ENCODE peak calls at places on chromosomes 11 and 22, in seven cellular contexts. S is PC-3, L is psoas muscle, O is GM13977, I is AG09309, X is epithelial cell of esophagus, E is heart right ventricle. C is an unnamed sample.

GRCh38 chr11:62340269-62340901 is 3.1 kb downstream of the ASRGL1 start:
- DNase-seq in I (peak), X (peak), L (peak), O (peak), S (peak), E (peak), C (peak)

GRCh38 chr11:119397740-119398139 is 16.2 kb upstream of the USP2 start:
- DNase-seq in X (no peak), S (no peak), L (no peak), E (no peak), I (no peak), O (no peak), C (no peak)

GRCh38 chr11:110059706-110060430 is 33.3 kb upstream of the ZC3H12C start:
- DNase-seq in O (no peak), X (peak), S (peak), I (peak), L (no peak), E (no peak), C (no peak)

GRCh38 chr11:119101759-119102423 is at the start of gene DPAGT1:
- DNase-seq in E (peak), I (peak), S (peak), L (peak), O (peak), X (peak), C (peak)

GRCh38 chr11:119491753-119492455 is 68.9 kb upstream of the THY1 start:
- DNase-seq in E (no peak), L (no peak), X (peak), O (no peak), I (no peak), S (peak), C (no peak)

GRCh38 chr22:16917144-16918003 is 90.6 kb downstream of the GAB4 start:
- DNase-seq in E (peak), O (peak), L (peak), X (peak), S (peak), I (no peak), C (peak)

GRCh38 chr11:128802358-128802981 is 64.6 kb downstream of the KCNJ1 start:
- DNase-seq in I (no peak), X (peak), O (no peak), L (no peak), E (no peak), S (peak), C (peak)

GRCh38 chr11:68827733-68828132 is 14.0 kb downstream of the CPT1A start:
- DNase-seq in X (no peak), L (no peak), E (no peak), S (no peak), O (no peak), I (no peak), C (no peak)

GRCh38 chr11:78080818-78081495 is 1.3 kb upstream of the NDUFC2 start:
- DNase-seq in X (no peak), S (peak), I (peak), O (no peak), E (peak), L (no peak), C (no peak)

GRCh38 chr11:68683952-68684384 is 376 bp upstream of the GAL start:
- DNase-seq in X (no peak), S (no peak), I (no peak), E (no peak), O (no peak), L (no peak), C (no peak)

GRCh38 chr11:77322506-77322905 is 21.0 kb upstream of the GDPD4 start:
- DNase-seq in S (no peak), X (no peak), I (peak), L (no peak), O (no peak), E (peak), C (no peak)

GRCh38 chr11:31480930-31481329 is 28.5 kb downstream of the IMMP1L start:
- DNase-seq in S (no peak), I (no peak), X (no peak), L (no peak), E (no peak), O (no peak), C (no peak)

GRCh38 chr22:30803679-30804078 is 109.0 kb downstream of the OSBP2 start:
- DNase-seq in L (no peak), X (no peak), O (no peak), I (no peak), S (no peak), E (no peak), C (no peak)

GRCh38 chr11:62338218-62338617 is 970 bp downstream of the ASRGL1 start:
- DNase-seq in S (no peak), L (no peak), E (no peak), X (no peak), O (no peak), I (no peak), C (no peak)

GRCh38 chr22:31179345-31179744 is 19.4 kb downstream of the RNF185 start:
- DNase-seq in S (peak), X (peak), I (no peak), L (no peak), O (no peak), E (no peak), C (peak)

GRCh38 chr11:112784323-112785073 is 176.7 kb upstream of the NCAM1 start:
- DNase-seq in O (no peak), L (peak), S (no peak), E (peak), I (peak), X (no peak), C (peak)

GRCh38 chr22:24952837-24953293 is 349 bp downstream of the KIAA1671 start:
- DNase-seq in I (no peak), L (peak), S (peak), X (peak), E (peak), O (no peak), C (peak)

GRCh38 chr11:75966546-75967287 is 151.7 kb downstream of the UVRAG start:
- DNase-seq in X (peak), E (no peak), L (no peak), O (peak), I (peak), S (peak), C (peak)

GRCh38 chr11:109940816-109941215 is 152.4 kb upstream of the ZC3H12C start:
- DNase-seq in S (peak), I (peak), O (no peak), L (no peak), X (peak), E (no peak), C (peak)

GRCh38 chr11:68431984-68432600 is 28.5 kb upstream of the PPP6R3 start:
- DNase-seq in X (no peak), E (no peak), L (no peak), S (no peak), O (no peak), I (no peak), C (no peak)

GRCh38 chr11:128914216-128915147 is 23.3 kb downstream of the KCNJ5 start:
- DNase-seq in E (no peak), O (no peak), L (no peak), S (no peak), X (peak), I (no peak), C (no peak)

GRCh38 chr11:113387605-113388211 is at the start of gene ANKK1:
- DNase-seq in E (no peak), X (peak), I (no peak), L (no peak), S (no peak), O (no peak), C (peak)

GRCh38 chr11:102622258-102622657 is 2.9 kb downstream of the MMP20 start:
- DNase-seq in S (no peak), X (no peak), I (no peak), L (no peak), O (no peak), E (no peak), C (no peak)

GRCh38 chr11:129694966-129695365 is 120.7 kb upstream of the TMEM45B start:
- DNase-seq in E (no peak), L (no peak), X (peak), O (no peak), I (no peak), S (peak), C (peak)

GRCh38 chr22:29885610-29886009 is 2.6 kb downstream of the MTMR3 start:
- DNase-seq in I (no peak), O (no peak), X (peak), L (no peak), S (no peak), E (no peak), C (no peak)

GRCh38 chr22:25362215-25362882 is 142.9 kb downstream of the CRYBB2 start:
- DNase-seq in L (peak), I (no peak), S (peak), O (peak), X (peak), E (peak), C (peak)

GRCh38 chr11:60265373-60266214 is 14.9 kb upstream of the MS4A4A start:
- DNase-seq in O (peak), I (peak), X (peak), L (no peak), S (peak), E (peak), C (peak)

GRCh38 chr11:117271208-117271607 is 19.9 kb upstream of the BACE1-AS start:
- DNase-seq in X (no peak), O (no peak), I (no peak), S (no peak), E (no peak), L (no peak), C (no peak)

GRCh38 chr11:75339685-75340409 is 11.6 kb downstream of the ARRB1 start:
- DNase-seq in L (no peak), I (no peak), S (no peak), E (no peak), O (no peak), X (no peak), C (no peak)

GRCh38 chr11:34266090-34266912 is 91.5 kb downstream of the ABTB2 start:
- DNase-seq in X (peak), L (peak), O (no peak), I (peak), S (peak), E (peak), C (peak)

GRCh38 chr11:17774232-17775034 is 39.9 kb downstream of the KCNC1 start:
- DNase-seq in X (no peak), E (no peak), S (no peak), I (no peak), O (no peak), L (no peak), C (no peak)

GRCh38 chr11:2273771-2274170 is 3.4 kb upstream of the ASCL2 start:
- DNase-seq in E (peak), X (no peak), L (no peak), S (peak), I (no peak), O (no peak), C (no peak)

GRCh38 chr11:128164090-128164741 is 423.1 kb downstream of the ETS1 start:
- DNase-seq in I (no peak), L (no peak), S (no peak), E (no peak), X (no peak), O (no peak), C (no peak)

GRCh38 chr11:46001427-46002049 is 79.1 kb downstream of the LARGE2 start:
- DNase-seq in X (no peak), S (no peak), O (no peak), L (no peak), I (no peak), E (no peak), C (no peak)

GRCh38 chr11:68584097-68584496 is 100.2 kb upstream of the GAL start:
- DNase-seq in L (peak), I (no peak), E (peak), X (peak), S (peak), O (peak), C (peak)

GRCh38 chr11:5605849-5606248 is 9.4 kb downstream of the TRIM6 start:
- DNase-seq in X (peak), I (peak), L (no peak), S (peak), O (no peak), E (no peak), C (peak)

GRCh38 chr11:68841718-68842426 is at the start of gene CPT1A:
- DNase-seq in I (no peak), X (peak), E (peak), S (peak), L (peak), O (peak), C (peak)

GRCh38 chr11:123510579-123510905 is 80.5 kb downstream of the GRAMD1B start:
- DNase-seq in I (no peak), X (no peak), S (no peak), E (no peak), L (no peak), O (no peak), C (no peak)

GRCh38 chr11:20639688-20640087 is 29.7 kb upstream of the NELL1 start:
- DNase-seq in X (no peak), E (no peak), O (no peak), L (no peak), I (no peak), S (no peak), C (no peak)

GRCh38 chr11:105960252-105961245 is 61.5 kb downstream of the MSANTD4 start:
- DNase-seq in E (no peak), S (no peak), X (no peak), O (no peak), L (no peak), I (no peak), C (no peak)

GRCh38 chr22:43162412-43163150 is 11.2 kb downstream of the TSPO start:
- DNase-seq in X (no peak), I (no peak), S (no peak), E (no peak), L (no peak), O (no peak), C (no peak)

GRCh38 chr22:43157874-43158546 is 6.7 kb downstream of the TSPO start:
- DNase-seq in S (no peak), O (no peak), L (no peak), E (no peak), X (no peak), I (no peak), C (no peak)

GRCh38 chr22:43158778-43159483 is 7.6 kb downstream of the TSPO start:
- DNase-seq in I (no peak), L (no peak), X (no peak), O (no peak), E (no peak), S (no peak), C (no peak)

GRCh38 chr22:43160497-43161126 is 9.3 kb downstream of the TSPO start:
- DNase-seq in L (no peak), S (no peak), I (no peak), O (no peak), X (no peak), E (no peak), C (no peak)

DNA sequence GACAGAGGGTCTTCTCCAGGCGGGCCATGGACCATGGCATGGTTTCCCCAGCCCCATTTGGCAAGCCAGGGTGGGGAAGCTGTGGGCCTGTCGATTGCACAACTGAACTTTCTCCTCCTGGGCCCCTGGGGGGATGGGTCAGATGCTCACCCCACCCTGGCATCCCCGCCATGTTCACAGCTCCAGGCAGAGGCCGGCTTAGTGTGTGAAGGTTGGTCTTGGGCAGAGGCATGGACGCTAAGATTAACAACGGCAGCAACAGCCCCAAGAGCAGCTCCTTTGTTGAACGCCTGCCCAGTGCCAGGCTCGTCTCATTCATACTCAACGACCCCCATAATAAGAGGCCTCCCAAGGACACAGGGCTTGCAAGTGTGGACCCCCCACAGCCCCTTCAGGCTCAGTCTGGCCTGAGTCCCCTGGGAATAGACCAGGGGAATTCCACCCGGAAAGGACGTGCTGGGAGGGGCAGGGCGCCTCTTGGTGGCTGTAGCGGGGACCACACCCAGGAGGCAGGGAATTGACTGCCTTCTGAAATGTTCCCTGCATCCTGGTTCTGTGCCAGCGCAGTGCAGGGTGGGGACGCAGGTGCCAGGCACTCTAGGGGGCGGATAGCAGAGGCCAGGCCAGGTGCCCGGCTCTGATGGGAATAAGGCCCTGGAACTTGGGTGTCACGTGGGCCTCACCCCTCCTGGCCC is 8.3 kb downstream of the TSPO start:
- DNase-seq in O (no peak), I (no peak), E (no peak), L (no peak), X (no peak), S (no peak), C (no peak)
- TF ChIP-seq CTCF in O (peak), I (no peak), E (peak), L (no peak), X (peak), S (peak), C (no peak)

DNA sequence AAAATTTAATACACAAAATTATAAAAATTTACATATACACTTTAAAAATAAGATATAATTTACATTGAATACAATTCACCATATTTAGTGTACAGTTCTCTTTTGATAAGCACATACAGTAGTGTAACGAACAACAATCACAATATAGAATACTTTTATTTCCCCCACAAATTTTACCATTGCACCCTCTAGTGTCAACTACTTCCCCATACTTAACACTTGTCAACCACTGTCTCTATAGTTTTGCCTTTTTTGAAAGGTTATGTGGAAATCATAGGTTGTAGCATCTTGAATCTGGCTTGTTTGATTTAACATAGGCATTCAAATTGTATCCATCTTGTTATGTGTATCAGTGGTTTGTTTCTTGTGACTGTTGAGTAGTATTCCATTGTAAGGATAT is 21.3 kb upstream of the PANX1 start:
- DNase-seq in O (no peak), I (no peak), S (peak), X (no peak), L (no peak), E (no peak), C (peak)
- TF ChIP-seq CTCF in O (no peak), I (peak), S (peak), X (peak), L (no peak), E (no peak), C (peak)

GRCh38 chr11:116078101-116078561 is 573.9 kb upstream of the CADM1 start:
- DNase-seq in O (peak), I (no peak), L (no peak), E (no peak), S (no peak), X (no peak), C (no peak)
- TF ChIP-seq CTCF in O (peak), I (peak), L (no peak), E (no peak), S (no peak), X (no peak), C (no peak)

DNA sequence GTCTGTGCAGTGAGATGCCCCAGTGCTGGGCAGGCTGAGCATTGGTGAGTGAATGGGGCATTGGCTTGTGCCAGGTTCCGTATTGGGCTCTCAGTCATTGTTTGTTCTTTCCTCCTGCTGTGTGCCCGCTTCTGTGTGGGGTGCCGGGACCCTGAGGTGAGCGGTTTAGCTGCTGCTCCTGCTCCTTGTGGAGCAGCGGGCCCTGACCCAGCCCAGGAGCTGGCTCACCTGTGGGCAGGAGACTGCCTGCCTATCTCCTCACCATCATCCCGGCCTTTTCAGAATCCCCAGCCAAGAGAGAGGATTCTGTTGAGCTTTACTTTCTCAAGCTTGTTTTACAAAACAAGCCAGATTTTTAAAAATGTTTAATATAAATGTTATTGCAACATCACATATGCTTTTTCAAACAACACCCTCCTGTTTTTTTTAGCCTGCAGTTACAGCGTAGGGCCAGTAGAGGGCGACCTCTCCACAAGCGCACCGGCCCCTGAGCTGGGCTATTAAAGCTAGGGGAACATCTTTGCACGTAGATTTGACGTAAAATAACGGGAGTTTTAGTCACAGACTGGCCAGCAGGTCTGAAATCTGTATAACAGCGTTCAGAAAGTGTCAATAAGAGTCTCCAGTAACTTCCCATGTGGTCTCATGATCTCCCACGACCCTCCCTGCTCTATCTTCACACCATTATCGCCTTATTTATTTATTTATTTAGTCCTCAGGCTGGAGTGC is 25.1 kb upstream of the RELT start:
- DNase-seq in S (peak), L (no peak), O (peak), I (peak), X (peak), E (no peak), C (peak)
- TF ChIP-seq CTCF in S (peak), L (peak), O (peak), I (peak), X (peak), E (peak), C (peak)

DNA sequence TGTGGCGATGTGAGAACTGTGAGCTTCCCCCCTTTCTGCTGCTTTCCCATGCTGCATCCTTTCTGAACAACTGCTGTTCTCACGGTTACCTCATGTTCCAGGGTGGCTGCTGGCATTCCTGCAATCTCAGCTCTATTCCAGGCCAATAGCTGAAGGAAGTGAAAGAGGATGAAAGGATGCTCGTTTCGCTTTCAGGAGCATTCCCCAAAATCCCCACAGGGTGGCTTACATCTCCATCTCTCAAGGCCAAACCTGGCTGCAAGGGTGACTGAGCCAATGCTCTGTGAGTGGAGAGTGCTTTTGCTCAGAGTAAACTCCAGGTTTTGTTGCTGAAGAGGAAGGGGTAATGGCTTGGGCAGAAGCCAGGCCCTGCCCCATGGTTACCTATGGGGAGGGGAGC is 848.2 kb downstream of the BRD1 start:
- DNase-seq in O (no peak), X (no peak), I (no peak), E (no peak), L (no peak), S (no peak), C (no peak)
- TF ChIP-seq CTCF in O (no peak), X (no peak), I (no peak), E (no peak), L (no peak), S (peak), C (no peak)